ENCODE peak calls at places on chromosome 22, in five cellular contexts. Q is HCT116, C is mammary epithelial cell, L is fibroblast of lung, G is endothelial cell of umbilical vein. U is an unnamed sample.

GRCh38 chr22:49779226-49779625 is 48.4 kb downstream of the BRD1 start:
- DNase-seq in G (no peak), C (no peak), Q (no peak), L (no peak), U (no peak)

GRCh38 chr22:25057013-25057881 is 104.7 kb downstream of the KIAA1671 start:
- DNase-seq in L (no peak), Q (peak; percentile 29), G (peak; percentile 63), C (peak; percentile 30), U (no peak)

GRCh38 chr22:46696614-46697013 is 41.4 kb downstream of the CERK start:
- DNase-seq in C (no peak), G (no peak), Q (no peak), L (no peak), U (no peak)

GRCh38 chr22:39703890-39704658 is 133.5 kb downstream of the CACNA1I start:
- DNase-seq in Q (no peak), G (no peak), L (peak; percentile 61), C (no peak), U (no peak)

GRCh38 chr22:49302530-49302929 is 525.1 kb downstream of the BRD1 start:
- DNase-seq in C (no peak), L (no peak), Q (no peak), G (no peak), U (no peak)

GRCh38 chr22:35629406-35630234 is 12.5 kb upstream of the MB start:
- DNase-seq in G (peak; percentile 79), L (peak; percentile 99), C (peak; percentile 98), Q (peak; percentile 87), U (peak; percentile 98)

GRCh38 chr22:21972293-21972779 is 10.3 kb downstream of the TOP3B start:
- DNase-seq in G (peak; percentile 40), L (no peak), C (no peak), Q (no peak), U (no peak)

GRCh38 chr22:49703391-49703926 is 124.2 kb downstream of the BRD1 start:
- DNase-seq in Q (no peak), G (no peak), C (no peak), L (no peak), U (no peak)

GRCh38 chr22:25747245-25747944 is 5.4 kb downstream of the MYO18B start:
- DNase-seq in G (peak; percentile 88), Q (peak; percentile 45), L (peak; percentile 99), C (peak; percentile 93), U (no peak)

GRCh38 chr22:45336971-45337431 is 27.3 kb downstream of the FAM118A start:
- DNase-seq in C (no peak), G (peak; percentile 100), Q (no peak), L (no peak), U (no peak)

GRCh38 chr22:44734801-44735517 is 17.4 kb upstream of the ARHGAP8 start:
- DNase-seq in C (no peak), G (no peak), Q (no peak), L (no peak), U (no peak)

GRCh38 chr22:46267431-46268279 is at the start of gene TTC38:
- DNase-seq in G (peak; percentile 81), L (peak; percentile 76), C (peak; percentile 68), Q (peak; percentile 75), U (peak; percentile 40)

GRCh38 chr22:26529345-26529744 is 17.1 kb upstream of the TFIP11 start:
- DNase-seq in L (no peak), G (no peak), C (no peak), Q (no peak), U (no peak)

GRCh38 chr22:43289976-43290663 is 53.1 kb downstream of the SCUBE1 start:
- DNase-seq in L (peak; percentile 23), C (peak; percentile 15), Q (no peak), G (no peak), U (no peak)

GRCh38 chr22:45842141-45842831 is 134.7 kb downstream of the WNT7B start:
- DNase-seq in Q (no peak), L (peak; percentile 92), C (peak; percentile 20), G (no peak), U (no peak)

GRCh38 chr22:26642465-26643367 is 14.7 kb upstream of the MIAT start:
- DNase-seq in G (no peak), Q (no peak), L (peak; percentile 52), C (no peak), U (no peak)

GRCh38 chr22:23453277-23453676 is 126.8 kb downstream of the IGLL1 start:
- DNase-seq in L (no peak), G (no peak), C (no peak), Q (no peak), U (no peak)

GRCh38 chr22:42964994-42965699 is 49.8 kb downstream of the PACSIN2 start:
- DNase-seq in Q (peak; percentile 86), C (no peak), L (no peak), G (no peak), U (no peak)

GRCh38 chr22:24803064-24803542 is 2.9 kb upstream of the SGSM1 start:
- DNase-seq in Q (peak; percentile 70), L (peak; percentile 15), G (peak; percentile 38), C (no peak), U (peak; percentile 4)

GRCh38 chr22:50576070-50576469 is 2.2 kb downstream of the CPT1B start:
- DNase-seq in C (peak; percentile 46), G (peak; percentile 68), L (peak; percentile 24), Q (peak; percentile 52), U (peak; percentile 26)

GRCh38 chr22:40007826-40008710 is 13.3 kb downstream of the FAM83F start:
- DNase-seq in L (no peak), G (no peak), C (no peak), Q (no peak), U (no peak)

GRCh38 chr22:45878901-45879551 is 97.9 kb downstream of the WNT7B start:
- DNase-seq in G (no peak), L (no peak), Q (no peak), C (no peak), U (no peak)

GRCh38 chr22:42335839-42336378 is 65.5 kb upstream of the TCF20 start:
- DNase-seq in L (no peak), G (no peak), Q (no peak), C (no peak), U (no peak)

GRCh38 chr22:24304067-24304675 is 33.5 kb downstream of the SPECC1L start:
- DNase-seq in Q (no peak), C (no peak), L (no peak), G (no peak), U (no peak)

GRCh38 chr22:23363683-23364082 is 183.4 kb downstream of the BCR start:
- DNase-seq in L (no peak), G (no peak), C (no peak), Q (no peak), U (no peak)

GRCh38 chr22:42919199-42919598 is 62.1 kb upstream of the ARFGAP3 start:
- DNase-seq in C (peak; percentile 44), Q (peak; percentile 42), G (no peak), L (peak; percentile 45), U (no peak)

GRCh38 chr22:30918761-30919160 is 49.8 kb downstream of the MORC2 start:
- DNase-seq in C (no peak), L (no peak), Q (no peak), G (no peak), U (no peak)

GRCh38 chr22:30922151-30922611 is 46.4 kb downstream of the MORC2 start:
- DNase-seq in L (peak; percentile 25), C (peak; percentile 33), G (peak; percentile 60), Q (no peak), U (no peak)

GRCh38 chr22:30919973-30920372 is 48.6 kb downstream of the MORC2 start:
- DNase-seq in G (no peak), C (no peak), L (no peak), Q (no peak), U (no peak)

GRCh38 chr22:30921108-30921507 is 47.5 kb downstream of the MORC2 start:
- DNase-seq in G (no peak), Q (no peak), C (peak; percentile 77), L (no peak), U (no peak)

DNA sequence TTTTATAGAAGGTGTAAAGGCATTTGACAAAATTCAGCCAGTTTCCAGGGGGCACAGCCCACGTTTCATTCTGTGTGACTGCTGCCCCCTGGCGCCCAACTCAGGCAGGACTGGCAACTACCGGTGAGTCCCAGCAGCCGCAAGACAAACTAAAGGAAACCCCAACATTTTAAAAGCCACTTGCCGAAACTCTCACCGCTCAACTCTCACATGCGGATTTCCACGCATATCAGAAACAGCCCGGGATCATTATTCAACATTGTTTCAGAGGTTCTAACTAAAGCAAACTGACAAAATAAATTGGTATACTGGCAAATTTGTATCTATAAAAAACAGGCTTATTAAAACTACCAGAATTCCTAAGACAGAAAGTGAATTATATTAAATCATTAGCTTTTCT is 48.2 kb downstream of the MORC2 start:
- DNase-seq in L (peak; percentile 43), G (peak; percentile 62), C (peak; percentile 52), Q (peak; percentile 32), U (no peak)
- H3K9ac ChIP-seq in L (no peak overlapping the region), G (peak overlapping the region; percentile 15), C (no peak overlapping the region), Q (no peak overlapping the region), U (no peak overlapping the region)

GRCh38 chr22:37931893-37932389 is 21.5 kb downstream of the C22orf23 start:
- DNase-seq in C (no peak), L (no peak), G (no peak), Q (no peak), U (no peak)

GRCh38 chr22:37930952-37931440 is 22.4 kb downstream of the C22orf23 start:
- DNase-seq in Q (no peak), C (no peak), L (no peak), G (peak; percentile 26), U (no peak)

GRCh38 chr22:37932401-37932800 is 21.0 kb downstream of the C22orf23 start:
- DNase-seq in C (no peak), L (no peak), G (no peak), Q (no peak), U (no peak)

GRCh38 chr22:37929390-37929789 is 23.3 kb downstream of the MICALL1 start:
- DNase-seq in L (no peak), G (no peak), C (no peak), Q (no peak), U (no peak)

GRCh38 chr22:37930270-37930951 is 23.0 kb downstream of the C22orf23 start:
- DNase-seq in G (no peak), L (no peak), Q (no peak), C (no peak), U (no peak)
- TF ChIP-seq CTCF in G (peak; percentile 36), L (peak; percentile 60), Q (peak; percentile 48), C (peak; percentile 49), U (peak; percentile 23)

GRCh38 chr22:19876941-19877625 is 22.4 kb upstream of the GNB1L start:
- DNase-seq in C (no peak), L (no peak), G (no peak), Q (no peak), U (no peak)
- H3K9ac ChIP-seq in C (no peak overlapping the region), L (no peak overlapping the region), G (peak overlapping the region; percentile 54), Q (no peak overlapping the region), U (no peak overlapping the region)

DNA sequence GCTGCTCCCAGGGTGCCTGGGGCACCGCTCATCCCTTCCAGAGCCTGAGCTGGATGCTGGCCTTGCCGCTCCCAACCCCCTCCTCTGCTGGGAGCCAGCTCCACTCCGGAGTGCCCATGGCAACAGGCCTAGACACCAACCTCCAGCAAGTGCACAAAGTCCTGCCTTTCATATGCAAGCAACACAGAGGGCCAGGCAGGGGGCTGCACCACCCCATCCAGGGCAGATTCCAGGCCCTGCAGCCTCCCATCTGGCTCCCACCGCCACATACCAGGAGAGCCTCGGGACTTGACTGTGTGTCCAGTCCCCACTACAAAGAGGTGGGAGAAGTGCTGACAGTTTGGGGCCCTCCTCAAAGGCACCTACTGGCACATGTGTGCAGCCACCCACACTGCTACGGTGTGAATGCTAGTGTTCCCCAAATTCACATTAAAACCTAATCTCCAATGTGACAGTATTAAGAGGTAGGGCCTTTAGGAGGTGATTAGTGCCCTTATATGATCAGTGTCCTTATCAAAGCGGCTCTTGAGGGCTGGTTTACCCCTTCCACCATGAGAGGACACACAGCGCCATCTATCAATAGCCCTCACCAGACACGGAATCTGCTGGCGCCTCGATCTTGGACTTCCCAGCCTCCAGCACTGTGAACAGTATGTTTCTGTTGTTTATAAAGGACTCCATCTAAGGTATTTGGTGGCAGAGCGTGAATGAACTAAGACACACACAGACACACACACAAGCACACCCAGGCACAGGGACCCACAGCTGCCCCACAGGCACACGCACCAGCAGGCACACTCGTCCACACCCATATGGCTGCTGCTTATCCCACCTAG is 16.2 kb downstream of the ARVCF start:
- DNase-seq in Q (no peak), L (no peak), G (peak; percentile 32), C (no peak), U (no peak)
- TF ChIP-seq CTCF in Q (no peak), L (no peak), G (no peak), C (no peak), U (no peak)

U was measured in keratinocyte.